ENCODE peak calls at places on chromosomes 7 and 10, in five cellular contexts. One of them, this sample, is unnamed. For H3K9me3, the result is how much of the 10 kb centered on the place peaks cover.

GRCh38 chr7:105932835-105933477 is 30.1 kb upstream of the CDHR3 start:
- DNase-seq in IMR-90: peak
- DNase-seq in AG04450: peak
- DNase-seq in HCT116: no peak
- DNase-seq in right lobe of liver: no peak
- DNase-seq in this sample: no peak

GRCh38 chr10:37703833-37704382 is 153.5 kb downstream of the ZNF248 start:
- DNase-seq in right lobe of liver: no peak
- DNase-seq in AG04450: no peak
- DNase-seq in HCT116: no peak
- DNase-seq in IMR-90: no peak
- DNase-seq in this sample: peak

GRCh38 chr7:42278360-42278759 is 41.4 kb upstream of the GLI3 start:
- DNase-seq in IMR-90: no peak
- DNase-seq in HCT116: no peak
- DNase-seq in right lobe of liver: no peak
- DNase-seq in AG04450: no peak
- DNase-seq in this sample: no peak

GRCh38 chr10:3757638-3758490 is 27.1 kb downstream of the KLF6 start:
- DNase-seq in right lobe of liver: peak
- DNase-seq in AG04450: no peak
- DNase-seq in HCT116: no peak
- DNase-seq in IMR-90: no peak
- DNase-seq in this sample: no peak

GRCh38 chr7:27215356-27215755 is 15.5 kb upstream of the HOXA13 start:
- DNase-seq in HCT116: no peak
- DNase-seq in IMR-90: no peak
- DNase-seq in AG04450: no peak
- DNase-seq in right lobe of liver: no peak
- DNase-seq in this sample: no peak

GRCh38 chr7:77391230-77391629 is 24.9 kb downstream of the GSAP start:
- DNase-seq in IMR-90: no peak
- DNase-seq in right lobe of liver: no peak
- DNase-seq in HCT116: no peak
- DNase-seq in AG04450: no peak
- DNase-seq in this sample: no peak

GRCh38 chr10:72344932-72345331 is 9.8 kb downstream of the DNAJB12 start:
- DNase-seq in AG04450: no peak
- DNase-seq in HCT116: no peak
- DNase-seq in IMR-90: no peak
- DNase-seq in right lobe of liver: no peak
- DNase-seq in this sample: no peak

GRCh38 chr7:55573526-55573925 is 1.2 kb upstream of the VOPP1 start:
- DNase-seq in IMR-90: peak
- DNase-seq in AG04450: no peak
- DNase-seq in right lobe of liver: no peak
- DNase-seq in HCT116: no peak
- DNase-seq in this sample: no peak

GRCh38 chr10:97333601-97334369 is 744 bp downstream of the FRAT2 start:
- DNase-seq in AG04450: no peak
- DNase-seq in IMR-90: peak
- DNase-seq in HCT116: no peak
- DNase-seq in right lobe of liver: peak
- DNase-seq in this sample: peak

GRCh38 chr10:126425473-126426065 is 37.3 kb upstream of the ADAM12 start:
- DNase-seq in HCT116: no peak
- DNase-seq in IMR-90: no peak
- DNase-seq in AG04450: no peak
- DNase-seq in right lobe of liver: no peak
- DNase-seq in this sample: no peak

GRCh38 chr10:134743-135600 is at the start of gene ZMYND11:
- DNase-seq in HCT116: no peak
- DNase-seq in AG04450: no peak
- DNase-seq in right lobe of liver: peak
- DNase-seq in IMR-90: peak
- DNase-seq in this sample: peak

GRCh38 chr7:27199820-27200760 is at the start of gene HOXA13:
- DNase-seq in AG04450: no peak
- DNase-seq in IMR-90: no peak
- DNase-seq in right lobe of liver: no peak
- DNase-seq in HCT116: peak
- DNase-seq in this sample: peak

GRCh38 chr10:60208676-60209269 is 180.9 kb downstream of the ANK3 start:
- DNase-seq in AG04450: peak
- DNase-seq in right lobe of liver: no peak
- DNase-seq in IMR-90: peak
- DNase-seq in HCT116: peak
- DNase-seq in this sample: no peak

GRCh38 chr7:142629588-142630260 is 119.5 kb upstream of the PRSS1 start:
- DNase-seq in AG04450: no peak
- DNase-seq in right lobe of liver: no peak
- DNase-seq in IMR-90: peak
- DNase-seq in HCT116: no peak
- DNase-seq in this sample: no peak

GRCh38 chr10:44747593-44748172 is 163.5 kb upstream of the TMEM72 start:
- DNase-seq in right lobe of liver: no peak
- DNase-seq in IMR-90: no peak
- DNase-seq in AG04450: no peak
- DNase-seq in HCT116: no peak
- DNase-seq in this sample: no peak

GRCh38 chr7:33109758-33110238 is 594 bp upstream of the RP9 start:
- DNase-seq in right lobe of liver: no peak
- DNase-seq in IMR-90: peak
- DNase-seq in HCT116: no peak
- DNase-seq in AG04450: no peak
- DNase-seq in this sample: no peak

GRCh38 chr10:3090914-3091313 is 23.6 kb downstream of the PFKP start:
- DNase-seq in HCT116: peak
- DNase-seq in AG04450: no peak
- DNase-seq in right lobe of liver: no peak
- DNase-seq in IMR-90: peak
- DNase-seq in this sample: peak

GRCh38 chr7:135925205-135925604 is 52.0 kb downstream of the MTPN start:
- DNase-seq in AG04450: no peak
- DNase-seq in right lobe of liver: no peak
- DNase-seq in HCT116: no peak
- DNase-seq in IMR-90: peak
- DNase-seq in this sample: no peak

GRCh38 chr10:86359111-86359510 is 7.5 kb downstream of the GRID1 start:
- DNase-seq in IMR-90: no peak
- DNase-seq in right lobe of liver: no peak
- DNase-seq in AG04450: no peak
- DNase-seq in HCT116: no peak
- DNase-seq in this sample: peak

GRCh38 chr10:58173391-58173790 is 94.3 kb downstream of the IPMK start:
- DNase-seq in right lobe of liver: no peak
- DNase-seq in AG04450: no peak
- DNase-seq in IMR-90: no peak
- DNase-seq in HCT116: no peak
- DNase-seq in this sample: no peak

GRCh38 chr10:130378556-130379400 is 242.6 kb downstream of the GLRX3 start:
- DNase-seq in AG04450: no peak
- DNase-seq in right lobe of liver: no peak
- DNase-seq in HCT116: no peak
- DNase-seq in IMR-90: no peak
- DNase-seq in this sample: peak

GRCh38 chr10:21487416-21488180 is 37.9 kb downstream of the SKIDA1 start:
- DNase-seq in AG04450: no peak
- DNase-seq in IMR-90: no peak
- DNase-seq in HCT116: no peak
- DNase-seq in right lobe of liver: peak
- DNase-seq in this sample: no peak

GRCh38 chr10:44264244-44264643 is 120.7 kb downstream of the CXCL12 start:
- DNase-seq in right lobe of liver: no peak
- DNase-seq in HCT116: no peak
- DNase-seq in AG04450: no peak
- DNase-seq in IMR-90: peak
- DNase-seq in this sample: no peak

GRCh38 chr10:29140991-29141390 is 147.9 kb upstream of the LYZL1 start:
- DNase-seq in AG04450: peak
- DNase-seq in right lobe of liver: no peak
- DNase-seq in IMR-90: peak
- DNase-seq in HCT116: no peak
- DNase-seq in this sample: no peak

GRCh38 chr10:4201866-4202825 is 417.1 kb upstream of the KLF6 start:
- DNase-seq in IMR-90: no peak
- DNase-seq in right lobe of liver: no peak
- DNase-seq in AG04450: no peak
- DNase-seq in HCT116: no peak
- DNase-seq in this sample: no peak

GRCh38 chr10:94412439-94412838 is 10.1 kb downstream of the TBC1D12 start:
- DNase-seq in HCT116: no peak
- DNase-seq in AG04450: peak
- DNase-seq in IMR-90: peak
- DNase-seq in right lobe of liver: no peak
- DNase-seq in this sample: no peak

GRCh38 chr7:94223375-94224084 is 171.2 kb upstream of the COL1A2 start:
- DNase-seq in right lobe of liver: no peak
- DNase-seq in AG04450: peak
- DNase-seq in HCT116: peak
- DNase-seq in IMR-90: peak
- DNase-seq in this sample: no peak

GRCh38 chr10:16314259-16314658 is 122.6 kb upstream of the PTER start:
- DNase-seq in right lobe of liver: no peak
- DNase-seq in AG04450: no peak
- DNase-seq in HCT116: peak
- DNase-seq in IMR-90: no peak
- DNase-seq in this sample: no peak

GRCh38 chr10:34764347-34764991 is 50.6 kb downstream of the PARD3 start:
- DNase-seq in right lobe of liver: no peak
- DNase-seq in IMR-90: no peak
- DNase-seq in HCT116: no peak
- DNase-seq in AG04450: no peak
- DNase-seq in this sample: no peak

GRCh38 chr10:4427524-4427923 is 398.5 kb upstream of the AKR1E2 start:
- DNase-seq in AG04450: no peak
- DNase-seq in right lobe of liver: no peak
- DNase-seq in HCT116: no peak
- DNase-seq in IMR-90: no peak
- DNase-seq in this sample: no peak

GRCh38 chr7:69757990-69758430 is 159.7 kb downstream of the AUTS2 start:
- DNase-seq in HCT116: no peak
- DNase-seq in right lobe of liver: no peak
- DNase-seq in IMR-90: no peak
- DNase-seq in AG04450: no peak
- DNase-seq in this sample: no peak

DNA sequence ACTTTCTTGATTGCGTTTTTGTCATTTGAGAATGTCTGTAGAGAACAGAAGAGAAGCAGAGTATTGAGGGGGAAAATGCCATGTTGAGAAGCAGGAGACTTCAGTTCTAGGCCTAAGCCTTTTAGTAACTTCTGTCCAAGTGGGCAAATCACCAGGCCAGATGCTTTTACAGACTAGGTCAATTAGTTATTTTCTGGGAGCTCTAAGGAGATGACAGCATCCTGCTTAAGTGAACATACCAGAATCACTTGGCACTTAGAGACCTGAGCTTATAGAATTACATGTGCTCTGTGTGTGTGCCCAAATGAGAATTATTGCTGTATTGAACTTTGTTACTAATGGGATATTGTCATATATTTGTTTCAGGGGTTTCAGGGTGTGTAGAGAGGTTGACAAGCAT is 24.0 kb downstream of the AGK start:
- DNase-seq in HCT116: no peak
- DNase-seq in AG04450: no peak
- DNase-seq in right lobe of liver: no peak
- DNase-seq in IMR-90: peak
- DNase-seq in this sample: no peak
- H3K9me3 ChIP-seq in HCT116: under half
- H3K9me3 ChIP-seq in AG04450: under half
- H3K9me3 ChIP-seq in right lobe of liver: under half
- H3K9me3 ChIP-seq in IMR-90: under half
- H3K9me3 ChIP-seq in this sample: under half

GRCh38 chr7:29639386-29639785 is 75.8 kb downstream of the PRR15 start:
- DNase-seq in right lobe of liver: no peak
- DNase-seq in HCT116: no peak
- DNase-seq in IMR-90: no peak
- DNase-seq in AG04450: no peak
- DNase-seq in this sample: no peak

GRCh38 chr7:29639887-29640600 is 76.4 kb downstream of the PRR15 start:
- DNase-seq in right lobe of liver: no peak
- DNase-seq in HCT116: no peak
- DNase-seq in AG04450: no peak
- DNase-seq in IMR-90: no peak
- DNase-seq in this sample: no peak

GRCh38 chr7:29641651-29642050 is 78.0 kb downstream of the PRR15 start:
- DNase-seq in right lobe of liver: no peak
- DNase-seq in IMR-90: no peak
- DNase-seq in HCT116: no peak
- DNase-seq in AG04450: no peak
- DNase-seq in this sample: no peak

GRCh38 chr7:29637374-29637773 is 73.7 kb downstream of the PRR15 start:
- DNase-seq in IMR-90: no peak
- DNase-seq in right lobe of liver: no peak
- DNase-seq in HCT116: no peak
- DNase-seq in AG04450: no peak
- DNase-seq in this sample: no peak

DNA sequence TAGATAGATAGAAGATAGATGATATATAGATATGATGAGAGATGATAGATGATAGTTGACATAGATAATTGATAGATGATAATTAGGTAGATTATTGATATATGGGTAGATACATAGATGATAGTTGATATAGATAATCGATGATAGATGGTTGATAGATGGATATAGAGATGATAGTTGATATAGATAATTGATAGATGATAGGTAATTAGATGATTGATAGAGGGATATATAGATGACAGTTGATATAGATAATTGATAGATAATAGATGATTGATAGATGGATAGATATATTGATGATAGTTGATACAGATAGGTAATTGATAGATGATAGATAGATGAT is 72.3 kb downstream of the PRR15 start:
- DNase-seq in AG04450: no peak
- DNase-seq in IMR-90: no peak
- DNase-seq in right lobe of liver: no peak
- DNase-seq in HCT116: no peak
- DNase-seq in this sample: no peak
- TF ChIP-seq CTCF in AG04450: no peak
- TF ChIP-seq CTCF in IMR-90: no peak
- TF ChIP-seq CTCF in right lobe of liver: no peak
- TF ChIP-seq CTCF in HCT116: no peak
- TF ChIP-seq CTCF in this sample: no peak

DNA sequence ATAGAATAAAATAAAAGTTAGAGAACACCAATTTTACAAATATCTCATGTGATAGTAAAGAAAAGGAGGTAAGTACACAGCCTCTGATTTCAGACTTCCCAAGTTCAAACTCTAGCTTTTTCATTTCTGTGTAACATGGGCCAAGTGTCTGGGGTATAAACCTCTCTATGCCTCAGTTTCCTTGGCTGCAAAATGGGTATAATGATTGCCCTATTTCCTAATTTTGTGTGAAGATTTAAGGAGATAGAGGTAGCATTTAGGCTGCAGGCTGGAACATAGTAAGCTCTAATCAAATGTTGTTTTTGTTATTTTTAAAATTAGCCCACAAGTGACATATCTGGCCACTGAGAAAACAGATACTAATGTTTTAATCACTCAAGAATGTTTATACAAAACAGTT is 26.1 kb upstream of the EPC1 start:
- DNase-seq in right lobe of liver: no peak
- DNase-seq in IMR-90: no peak
- DNase-seq in HCT116: no peak
- DNase-seq in AG04450: no peak
- DNase-seq in this sample: no peak
- H3K9me3 ChIP-seq in right lobe of liver: under half
- H3K9me3 ChIP-seq in IMR-90: under half
- H3K9me3 ChIP-seq in HCT116: under half
- H3K9me3 ChIP-seq in AG04450: under half
- H3K9me3 ChIP-seq in this sample: under half

GRCh38 chr7:101104193-101104713 is 19.0 kb downstream of the TRIM56 start:
- DNase-seq in IMR-90: no peak
- DNase-seq in right lobe of liver: peak
- DNase-seq in AG04450: no peak
- DNase-seq in HCT116: no peak
- DNase-seq in this sample: no peak
- TF ChIP-seq CTCF in IMR-90: no peak
- TF ChIP-seq CTCF in right lobe of liver: no peak
- TF ChIP-seq CTCF in AG04450: no peak
- TF ChIP-seq CTCF in HCT116: no peak
- TF ChIP-seq CTCF in this sample: no peak

This sample was measured in kidney.